ENCODE peak calls at places on chromosomes 2 and 18, in nine cellular contexts. V is H9; N is IMR-90; J is sigmoid colon; F is iris pigment epithelial cell; C is heart left ventricle; Q is posterior vena cava; W is stromal cell of bone marrow; L is naive thymus-derived CD8-positive, alpha-beta T cell. S is an unnamed sample.

GRCh38 chr2:68709421-68709911 is 25.1 kb upstream of the ARHGAP25 start:
- DNase-seq in L (peak), F (peak), N (peak), Q (no peak), C (peak), V (peak), J (no peak), W (peak), S (no peak)

GRCh38 chr2:237895544-237896506 is 36.4 kb downstream of the RAMP1 start:
- DNase-seq in Q (peak), N (no peak), F (no peak), L (no peak), W (no peak), C (peak), J (peak), V (no peak), S (no peak)

GRCh38 chr2:47867205-47867604 is 39.1 kb downstream of the FBXO11 start:
- DNase-seq in V (no peak), J (no peak), L (no peak), Q (no peak), C (peak), N (peak), W (peak), F (peak), S (no peak)

GRCh38 chr2:229909090-229909489 is 12.7 kb downstream of the TRIP12 start:
- DNase-seq in N (no peak), C (no peak), Q (no peak), F (peak), W (no peak), J (no peak), L (no peak), V (no peak), S (no peak)

GRCh38 chr2:120653026-120653425 is 82.6 kb upstream of the GLI2 start:
- DNase-seq in N (peak), L (no peak), J (no peak), Q (no peak), V (no peak), F (no peak), W (no peak), C (no peak), S (no peak)

GRCh38 chr18:6561029-6561861 is 146.5 kb upstream of the L3MBTL4 start:
- DNase-seq in V (no peak), Q (peak), N (peak), F (peak), L (no peak), W (no peak), J (peak), C (no peak), S (no peak)

GRCh38 chr2:62266433-62267038 is 70.6 kb downstream of the B3GNT2 start:
- DNase-seq in L (no peak), W (peak), V (peak), N (peak), J (no peak), Q (no peak), F (peak), C (no peak), S (no peak)

GRCh38 chr2:181948227-181948626 is 37.4 kb upstream of the PPP1R1C start:
- DNase-seq in J (no peak), Q (no peak), L (no peak), W (no peak), V (no peak), F (no peak), C (no peak), N (no peak), S (no peak)

GRCh38 chr18:47677952-47678351 is 252.5 kb downstream of the SMAD2 start:
- DNase-seq in C (no peak), J (no peak), Q (no peak), W (no peak), L (no peak), N (no peak), F (no peak), V (no peak), S (no peak)

GRCh38 chr18:9428301-9428706 is 47.0 kb upstream of the RALBP1 start:
- DNase-seq in J (peak), W (no peak), V (no peak), N (no peak), Q (no peak), F (no peak), C (no peak), L (no peak), S (no peak)

GRCh38 chr2:210577263-210578071 is 21.1 kb downstream of the CPS1 start:
- DNase-seq in Q (no peak), F (peak), J (no peak), V (no peak), N (peak), L (peak), W (peak), C (no peak), S (no peak)

GRCh38 chr18:61833387-61833786 is 59.4 kb downstream of the RNF152 start:
- DNase-seq in W (peak), N (peak), C (no peak), L (no peak), Q (no peak), V (no peak), J (no peak), F (peak), S (no peak)

GRCh38 chr2:241880311-241881073 is 11.0 kb downstream of the RTP5 start:
- DNase-seq in L (no peak), V (no peak), J (no peak), F (no peak), W (no peak), C (no peak), Q (no peak), N (no peak), S (no peak)